ENCODE peak calls at places on chromosomes 1 and 21, in five cellular contexts. V is H1, E is A549, O is HepG2, G is K562. C is an unnamed sample.
A peak's percentile ranks its signal among the peaks of the same experiment; 100 is the strongest.

GRCh38 chr1:111852216-111852615 is 96.5 kb downstream of the DDX20 start:
- DNase-seq in V (no peak), E (no peak), O (no peak), G (no peak), C (no peak)

GRCh38 chr1:24555591-24556413 is at the start of gene NCMAP:
- DNase-seq in E (no peak), V (no peak), O (peak; percentile 26), G (no peak), C (no peak)

GRCh38 chr1:186978596-186979556 is 150.1 kb downstream of the PLA2G4A start:
- DNase-seq in E (no peak), O (no peak), V (no peak), G (no peak), C (peak; percentile 33)

GRCh38 chr1:35316264-35316663 is 47.8 kb downstream of the ZMYM4 start:
- DNase-seq in V (no peak), E (no peak), O (no peak), G (no peak), C (no peak)

GRCh38 chr1:237164406-237165352 is 122.7 kb downstream of the RYR2 start:
- DNase-seq in G (no peak), V (no peak), O (no peak), E (no peak), C (no peak)

GRCh38 chr1:154767315-154768240 is 102.5 kb downstream of the KCNN3 start:
- DNase-seq in G (no peak), E (no peak), V (no peak), O (no peak), C (peak; percentile 71)

GRCh38 chr1:30048905-30049304 is 674.5 kb downstream of the MATN1 start:
- DNase-seq in G (no peak), E (no peak), V (no peak), O (no peak), C (no peak)

GRCh38 chr1:65156910-65157545 is 9.0 kb downstream of the AK4 start:
- DNase-seq in G (no peak), E (no peak), O (no peak), V (no peak), C (no peak)

GRCh38 chr1:180842052-180842451 is 70.6 kb upstream of the KIAA1614 start:
- DNase-seq in V (no peak), O (no peak), E (no peak), G (no peak), C (no peak)

GRCh38 chr21:38159355-38159754 is 97.4 kb upstream of the KCNJ15 start:
- DNase-seq in E (peak; percentile 59), G (peak; percentile 83), V (peak; percentile 39), O (peak; percentile 53), C (peak; percentile 81)

GRCh38 chr1:107536266-107536665 is 395.4 kb downstream of the NTNG1 start:
- DNase-seq in E (no peak), G (no peak), V (no peak), O (no peak), C (no peak)

GRCh38 chr1:1212780-1213152 is 1.2 kb downstream of the TNFRSF4 start:
- DNase-seq in G (no peak), O (no peak), E (no peak), V (no peak), C (peak; percentile 39)

GRCh38 chr1:3714814-3715213 is 37.4 kb upstream of the CCDC27 start:
- DNase-seq in O (no peak), V (no peak), E (no peak), G (no peak), C (no peak)

GRCh38 chr1:177219458-177220390 is 49.0 kb downstream of the BRINP2 start:
- DNase-seq in V (no peak), G (no peak), O (no peak), E (no peak), C (no peak)

GRCh38 chr1:221117548-221117951 is 238.3 kb downstream of the HLX start:
- DNase-seq in O (no peak), G (no peak), V (no peak), E (peak; percentile 53), C (no peak)

GRCh38 chr1:67735806-67736627 is 51.0 kb downstream of the GADD45A start:
- DNase-seq in V (no peak), E (peak; percentile 67), O (no peak), G (peak; percentile 56), C (peak; percentile 98)

GRCh38 chr1:119220980-119221379 is 80.5 kb upstream of the WARS2 start:
- DNase-seq in O (no peak), G (no peak), V (no peak), E (no peak), C (no peak)

GRCh38 chr1:204151562-204152309 is at the start of gene ETNK2:
- DNase-seq in E (peak; percentile 33), O (no peak), G (peak; percentile 36), V (no peak), C (peak; percentile 61)

GRCh38 chr1:224183591-224184312 is 712 bp downstream of the DEGS1 start:
- DNase-seq in V (no peak), E (peak; percentile 64), O (peak; percentile 15), G (peak; percentile 77), C (peak; percentile 69)

GRCh38 chr1:12065872-12066271 is 2.8 kb downstream of the TNFRSF8 start:
- DNase-seq in O (no peak), V (no peak), E (no peak), G (no peak), C (no peak)
- TF ChIP-seq POLR2A in O (no peak), V (no peak), E (no peak), G (no peak), C (no peak)

DNA sequence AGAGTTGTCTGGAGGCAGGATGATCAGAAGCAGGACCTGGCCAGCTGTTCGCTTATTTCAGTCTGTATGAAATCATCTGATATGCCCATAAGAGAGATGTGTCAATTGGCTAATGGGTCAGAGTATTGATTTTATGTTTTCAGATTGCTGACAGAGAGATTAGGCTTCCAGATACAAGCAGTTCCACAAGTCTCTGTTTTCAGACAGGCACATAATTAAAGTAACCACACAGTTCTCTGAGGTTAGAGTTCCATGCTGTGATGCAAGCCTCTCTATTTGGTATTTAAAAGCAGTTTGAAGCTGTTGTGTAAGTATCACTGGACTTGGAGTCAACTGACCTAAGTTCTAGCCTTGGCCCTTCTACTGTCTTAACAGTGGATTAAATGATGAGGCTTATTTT is 50.1 kb downstream of the ATF6 start:
- DNase-seq in O (peak; percentile 29), G (no peak), E (no peak), V (no peak), C (no peak)
- TF ChIP-seq JUN in O (no peak), G (no peak), E (no peak), V (no peak), C (no peak)

GRCh38 chr1:117929340-117930172 is at the start of the genes GDAP2 and WDR3:
- DNase-seq in G (peak; percentile 99), V (peak; percentile 92), E (peak; percentile 92), O (peak; percentile 96), C (peak; percentile 95)
- TF ChIP-seq POLR2A in G (peak; percentile 92), V (peak; percentile 56), E (peak; percentile 56), O (peak; percentile 76), C (no peak)

GRCh38 chr1:160082487-160082886 is 1.1 kb downstream of the KCNJ9 start:
- DNase-seq in G (no peak), O (no peak), E (no peak), V (no peak), C (no peak)

GRCh38 chr1:160078392-160079195 is 2.7 kb upstream of the KCNJ9 start:
- DNase-seq in O (peak; percentile 61), E (peak; percentile 42), G (peak; percentile 67), V (no peak), C (peak; percentile 26)

GRCh38 chr1:160081261-160081936 is at the start of gene KCNJ9:
- DNase-seq in V (no peak), E (no peak), O (no peak), G (peak; percentile 24), C (no peak)

GRCh38 chr1:160079448-160079847 is 1.9 kb upstream of the KCNJ9 start:
- DNase-seq in V (no peak), O (no peak), E (no peak), G (no peak), C (no peak)

GRCh38 chr1:160080381-160081100 is 797 bp upstream of the KCNJ9 start:
- DNase-seq in E (no peak), V (no peak), G (no peak), O (no peak), C (no peak)
- TF ChIP-seq JUN in E (no peak), V (no peak), G (no peak), O (no peak), C (no peak)

GRCh38 chr1:161399257-161399998 is 31.8 kb upstream of the CFAP126 start:
- DNase-seq in E (peak; percentile 96), V (peak; percentile 78), O (peak; percentile 91), G (peak; percentile 96), C (peak; percentile 92)
- TF ChIP-seq POLR2A in E (peak; percentile 73), V (peak; percentile 74), O (peak; percentile 92), G (peak; percentile 95), C (peak; percentile 86)

GRCh38 chr1:239884776-239885175 is 206.9 kb upstream of the FMN2 start:
- DNase-seq in V (no peak), O (no peak), E (no peak), G (no peak), C (no peak)
- TF ChIP-seq JUN in V (no peak), O (no peak), E (no peak), G (no peak), C (no peak)

DNA sequence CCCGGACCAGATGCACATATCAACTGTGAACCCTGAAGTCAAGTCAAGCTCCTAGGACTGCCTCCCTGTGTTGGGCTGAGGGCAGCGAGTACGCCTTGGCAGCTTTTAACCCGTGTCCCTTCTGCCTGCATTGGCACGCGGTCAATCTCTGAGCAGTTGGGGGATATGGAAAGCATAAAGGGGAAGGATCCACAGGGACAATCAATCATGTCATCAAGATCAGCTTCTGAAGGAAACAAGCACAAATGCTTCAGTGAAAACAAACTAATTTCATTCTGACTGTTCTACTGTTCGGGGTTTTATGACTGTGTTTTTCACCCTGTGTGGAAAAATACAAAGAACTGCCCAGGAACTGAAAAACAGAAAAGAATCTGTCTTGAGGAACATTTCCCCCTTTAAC is 106.2 kb downstream of the RUNX1 start:
- DNase-seq in O (no peak), E (no peak), G (no peak), V (no peak), C (no peak)
- TF ChIP-seq POLR2A in O (no peak), E (no peak), G (no peak), V (no peak), C (no peak)

C was measured in endothelial cell of umbilical vein.